ENCODE peak calls at places on chromosomes 3 and 15, in seven cellular contexts. F, B, G, T, V, D and H are unnamed samples.

GRCh38 chr3:128875556-128876120 is 3.8 kb upstream of the ACAD9 start:
- DNase-seq in B (no peak), F (peak; percentile 20), G (no peak), V (peak; percentile 27), D (peak; percentile 43), T (peak; percentile 75), H (no peak)

GRCh38 chr3:177491301-177492031 is 294.2 kb upstream of the TBL1XR1 start:
- DNase-seq in T (no peak), G (no peak), D (peak; percentile 36), F (no peak), V (no peak), B (peak; percentile 41), H (peak; percentile 51)

GRCh38 chr15:67509918-67510317 is 11.0 kb upstream of the C15orf61 start:
- DNase-seq in D (no peak), V (no peak), B (no peak), G (no peak), T (no peak), F (no peak), H (no peak)

GRCh38 chr3:61009025-61009424 is 242.2 kb downstream of the FHIT start:
- DNase-seq in F (no peak), B (no peak), V (no peak), D (no peak), T (no peak), G (no peak), H (no peak)

GRCh38 chr15:74892313-74892712 is 2.5 kb downstream of the MPI start:
- DNase-seq in T (no peak), G (no peak), V (no peak), D (no peak), F (no peak), B (no peak), H (no peak)

GRCh38 chr15:63258658-63259057 is 18.7 kb upstream of the APH1B start:
- DNase-seq in T (no peak), V (peak; percentile 44), F (no peak), B (no peak), G (no peak), D (no peak), H (no peak)

GRCh38 chr3:133930341-133930933 is 34.8 kb upstream of the RAB6B start:
- DNase-seq in D (peak; percentile 87), T (no peak), G (no peak), B (peak; percentile 81), V (peak; percentile 58), F (no peak), H (peak; percentile 88)

GRCh38 chr3:197345381-197345780 is 47.0 kb upstream of the DLG1 start:
- DNase-seq in T (no peak), B (no peak), G (no peak), D (no peak), V (no peak), F (no peak), H (no peak)

GRCh38 chr3:109257269-109257668 is 59.0 kb downstream of the DPPA2 start:
- DNase-seq in V (no peak), B (peak; percentile 43), F (no peak), G (no peak), D (peak; percentile 18), T (no peak), H (peak; percentile 2)

GRCh38 chr15:57552678-57553334 is 38.9 kb upstream of the MYZAP start:
- DNase-seq in G (no peak), F (no peak), T (no peak), B (no peak), V (no peak), D (no peak), H (no peak)

GRCh38 chr3:129304553-129305222 is 26.0 kb downstream of the HMCES start:
- DNase-seq in G (no peak), V (no peak), B (no peak), F (no peak), D (no peak), T (no peak), H (peak; percentile 7)

DNA sequence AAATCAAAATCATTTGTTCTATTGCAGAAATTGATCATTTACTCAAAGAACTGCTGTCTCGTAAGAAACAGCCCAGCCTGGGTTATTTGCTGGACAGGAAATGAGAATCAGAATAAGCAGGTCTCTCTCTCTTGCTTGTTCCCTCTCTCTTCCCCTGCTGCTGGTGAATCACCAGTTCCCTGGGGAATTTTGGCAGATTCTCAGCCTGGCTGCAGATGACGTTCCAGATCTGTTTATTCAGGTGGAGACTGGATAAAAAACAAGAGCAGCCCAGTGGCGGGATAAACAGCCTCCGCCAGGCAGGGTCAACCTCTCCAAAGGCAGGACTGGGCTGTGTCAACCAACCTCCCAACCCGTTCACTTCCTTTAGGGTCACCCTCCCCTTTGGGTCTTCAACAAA is 72.1 kb downstream of the LRIG1 start:
- DNase-seq in T (no peak), G (peak; percentile 90), B (peak; percentile 100), V (peak; percentile 85), D (peak; percentile 96), F (no peak), H (peak; percentile 98)
- H3K4me3 ChIP-seq in T (no peak overlapping the region), G (no peak overlapping the region), B (no peak overlapping the region), V (no peak overlapping the region), D (peak overlapping the region; percentile 34), F (no peak overlapping the region), H (no peak overlapping the region)

DNA sequence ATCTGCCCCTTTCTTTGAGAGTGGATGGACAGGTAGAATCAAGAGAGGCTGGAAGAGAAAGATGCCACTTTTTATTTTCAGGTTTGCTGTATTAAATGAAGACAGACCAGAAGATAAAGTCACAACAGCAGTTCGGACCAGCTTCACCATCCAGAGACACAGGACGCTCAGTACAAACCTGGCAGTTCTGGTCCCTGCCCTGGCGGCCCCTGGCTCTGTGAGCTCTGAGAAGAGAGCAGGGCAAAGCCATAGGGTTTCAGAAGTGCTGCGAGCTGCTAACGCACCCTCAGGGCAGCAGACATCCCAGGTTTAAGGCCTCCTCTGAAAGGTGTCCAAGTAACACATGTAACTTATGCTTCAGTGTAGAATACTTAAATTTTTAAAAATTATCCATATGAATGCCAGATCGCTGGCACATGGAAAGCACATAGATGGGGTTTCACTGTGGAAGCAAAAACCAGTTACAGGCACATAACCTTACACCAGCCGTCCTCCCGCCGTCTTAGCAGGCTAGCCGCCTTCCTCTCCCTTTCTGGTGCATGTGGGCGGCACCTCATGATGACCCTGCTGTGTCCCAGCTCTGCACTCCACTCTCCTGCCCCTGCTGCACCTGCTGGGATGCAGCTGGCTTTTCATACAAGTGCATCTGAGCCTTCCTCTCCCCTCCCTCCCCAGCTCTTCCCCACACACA is 216.7 kb downstream of the ADAMTS17 start:
- DNase-seq in T (no peak), F (no peak), B (no peak), D (no peak), V (no peak), G (no peak), H (no peak)
- H3K4me3 ChIP-seq in T (no peak overlapping the region), F (no peak overlapping the region), B (no peak overlapping the region), D (no peak overlapping the region), V (no peak overlapping the region), G (no peak overlapping the region), H (no peak overlapping the region)

GRCh38 chr15:77224352-77224751 is 153.4 kb upstream of the TSPAN3 start:
- DNase-seq in T (peak; percentile 13), V (no peak), D (no peak), G (no peak), B (no peak), F (no peak), H (no peak)
- H3K4me3 ChIP-seq in T (no peak overlapping the region), V (no peak overlapping the region), D (no peak overlapping the region), G (no peak overlapping the region), B (no peak overlapping the region), F (no peak overlapping the region), H (no peak overlapping the region)

DNA sequence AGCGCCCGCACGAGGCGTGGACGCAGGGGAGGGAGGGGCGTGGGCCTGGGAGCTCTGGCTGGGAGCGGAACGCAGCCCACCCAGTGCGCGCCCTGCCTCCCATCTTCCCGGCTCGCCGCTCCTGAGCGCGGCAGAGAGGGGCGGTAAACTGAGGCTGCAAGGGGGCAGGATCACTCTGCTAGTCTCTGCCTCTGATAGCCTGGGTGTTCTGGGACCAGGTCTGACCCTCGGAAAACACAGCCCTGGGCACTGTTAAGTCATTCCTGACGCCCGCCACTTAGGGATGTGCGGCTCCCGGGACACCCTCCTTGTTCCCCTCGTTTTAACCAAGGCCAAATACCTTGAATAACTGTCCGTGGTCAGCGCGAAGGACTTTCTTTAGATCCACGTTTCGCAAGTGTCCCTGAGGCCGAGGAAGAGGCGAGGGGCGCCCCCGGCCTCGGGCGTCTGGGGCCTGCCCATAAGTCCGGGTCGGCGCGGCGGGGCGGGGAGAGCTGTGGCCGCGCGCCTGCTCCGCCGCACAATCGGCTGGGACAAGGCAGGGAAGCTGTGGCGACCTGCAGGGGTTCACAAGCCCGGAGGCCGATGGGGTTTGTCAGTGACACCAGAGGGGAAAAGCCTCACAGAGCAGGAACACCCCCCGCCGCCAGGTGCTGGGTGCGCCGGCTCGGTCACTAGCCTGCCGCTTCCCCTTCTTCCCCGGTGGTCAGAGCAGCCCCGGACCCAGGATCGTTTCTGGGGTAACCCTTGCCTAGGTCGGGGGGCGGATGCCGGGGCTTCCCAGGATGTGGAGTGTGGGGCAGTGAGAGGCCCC is 1.5 kb downstream of the ITPKA start:
- DNase-seq in T (peak; percentile 51), B (no peak), V (no peak), F (peak; percentile 26), G (no peak), D (no peak), H (no peak)
- H3K4me3 ChIP-seq in T (peak overlapping the region; percentile 50), B (no peak overlapping the region), V (no peak overlapping the region), F (peak overlapping the region; percentile 39), G (no peak overlapping the region), D (no peak overlapping the region), H (no peak overlapping the region)

DNA sequence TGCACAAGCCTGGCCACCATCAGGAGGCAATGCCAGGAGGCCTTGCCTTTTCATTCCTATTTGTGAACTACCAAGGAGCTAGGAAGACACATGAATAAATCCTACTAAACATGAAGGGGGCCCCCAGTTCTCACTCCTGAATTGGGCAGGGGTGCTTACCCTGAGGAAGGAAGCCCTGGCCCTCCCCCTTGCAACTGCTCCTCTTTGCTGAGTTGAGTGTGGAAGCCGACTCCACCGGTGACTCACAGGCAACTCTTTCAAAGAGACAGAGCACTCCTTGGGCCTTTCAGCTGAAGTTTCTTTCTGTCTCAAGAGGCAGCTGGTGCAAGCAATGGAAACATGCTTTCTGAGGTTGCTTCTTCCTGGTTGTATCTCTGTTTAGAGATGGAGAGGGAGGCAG is 1.7 kb downstream of the GABRG3 start:
- DNase-seq in B (no peak), T (no peak), D (peak; percentile 15), G (no peak), F (no peak), V (no peak), H (no peak)
- H3K4me3 ChIP-seq in B (no peak overlapping the region), T (no peak overlapping the region), D (no peak overlapping the region), G (no peak overlapping the region), F (no peak overlapping the region), V (no peak overlapping the region), H (no peak overlapping the region)